ENCODE peak calls at places on chromosome 6, in six cellular contexts. One of them, this sample, is unnamed.

GRCh38 chr6:167058261-167058660 is 59.1 kb downstream of the CEP43 start:
- DNase-seq in HL-60: no peak
- DNase-seq in activated CD8-positive, alpha-beta T cell treated with anti-CD3 and anti-CD28 coated beads for 36 hours: no peak
- DNase-seq in prostate gland: no peak
- DNase-seq in IMR-90: no peak
- DNase-seq in GM12878: no peak
- DNase-seq in this sample: no peak

GRCh38 chr6:69796081-69796626 is 656 bp downstream of the LMBRD1 start:
- DNase-seq in HL-60: no peak
- DNase-seq in activated CD8-positive, alpha-beta T cell treated with anti-CD3 and anti-CD28 coated beads for 36 hours: peak
- DNase-seq in prostate gland: peak
- DNase-seq in IMR-90: peak
- DNase-seq in GM12878: no peak
- DNase-seq in this sample: peak

GRCh38 chr6:150320450-150320849 is 48.4 kb upstream of the IYD start:
- DNase-seq in HL-60: no peak
- DNase-seq in activated CD8-positive, alpha-beta T cell treated with anti-CD3 and anti-CD28 coated beads for 36 hours: no peak
- DNase-seq in prostate gland: peak
- DNase-seq in IMR-90: no peak
- DNase-seq in GM12878: no peak
- DNase-seq in this sample: no peak

GRCh38 chr6:16158943-16159557 is 30.2 kb downstream of the MYLIP start:
- DNase-seq in HL-60: no peak
- DNase-seq in activated CD8-positive, alpha-beta T cell treated with anti-CD3 and anti-CD28 coated beads for 36 hours: no peak
- DNase-seq in prostate gland: no peak
- DNase-seq in IMR-90: no peak
- DNase-seq in GM12878: no peak
- DNase-seq in this sample: no peak

GRCh38 chr6:33427585-33428218 is 7.8 kb downstream of the SYNGAP1 start:
- DNase-seq in HL-60: no peak
- DNase-seq in activated CD8-positive, alpha-beta T cell treated with anti-CD3 and anti-CD28 coated beads for 36 hours: peak
- DNase-seq in prostate gland: peak
- DNase-seq in IMR-90: no peak
- DNase-seq in GM12878: no peak
- DNase-seq in this sample: no peak

GRCh38 chr6:6856538-6857523 is 250.9 kb upstream of the RREB1 start:
- DNase-seq in HL-60: peak
- DNase-seq in activated CD8-positive, alpha-beta T cell treated with anti-CD3 and anti-CD28 coated beads for 36 hours: peak
- DNase-seq in prostate gland: no peak
- DNase-seq in IMR-90: peak
- DNase-seq in GM12878: peak
- DNase-seq in this sample: peak

GRCh38 chr6:145836170-145836569 is 21.6 kb upstream of the FBXO30 start:
- DNase-seq in HL-60: no peak
- DNase-seq in activated CD8-positive, alpha-beta T cell treated with anti-CD3 and anti-CD28 coated beads for 36 hours: no peak
- DNase-seq in prostate gland: no peak
- DNase-seq in IMR-90: peak
- DNase-seq in GM12878: no peak
- DNase-seq in this sample: no peak

GRCh38 chr6:25036461-25036860 is 100.7 kb upstream of the RIPOR2 start:
- DNase-seq in HL-60: no peak
- DNase-seq in activated CD8-positive, alpha-beta T cell treated with anti-CD3 and anti-CD28 coated beads for 36 hours: no peak
- DNase-seq in prostate gland: no peak
- DNase-seq in IMR-90: no peak
- DNase-seq in GM12878: no peak
- DNase-seq in this sample: no peak

GRCh38 chr6:3607171-3607570 is 144.3 kb downstream of the PXDC1 start:
- DNase-seq in HL-60: no peak
- DNase-seq in activated CD8-positive, alpha-beta T cell treated with anti-CD3 and anti-CD28 coated beads for 36 hours: no peak
- DNase-seq in prostate gland: no peak
- DNase-seq in IMR-90: no peak
- DNase-seq in GM12878: no peak
- DNase-seq in this sample: no peak

GRCh38 chr6:40177596-40177995 is 243.3 kb upstream of the MOCS1 start:
- DNase-seq in HL-60: no peak
- DNase-seq in activated CD8-positive, alpha-beta T cell treated with anti-CD3 and anti-CD28 coated beads for 36 hours: no peak
- DNase-seq in prostate gland: no peak
- DNase-seq in IMR-90: no peak
- DNase-seq in GM12878: no peak
- DNase-seq in this sample: no peak

GRCh38 chr6:79466222-79466834 is 70.9 kb downstream of the LCA5 start:
- DNase-seq in HL-60: no peak
- DNase-seq in activated CD8-positive, alpha-beta T cell treated with anti-CD3 and anti-CD28 coated beads for 36 hours: no peak
- DNase-seq in prostate gland: no peak
- DNase-seq in IMR-90: peak
- DNase-seq in GM12878: no peak
- DNase-seq in this sample: no peak

GRCh38 chr6:22821664-22822320 is 252.4 kb downstream of the HDGFL1 start:
- DNase-seq in HL-60: no peak
- DNase-seq in activated CD8-positive, alpha-beta T cell treated with anti-CD3 and anti-CD28 coated beads for 36 hours: no peak
- DNase-seq in prostate gland: no peak
- DNase-seq in IMR-90: peak
- DNase-seq in GM12878: no peak
- DNase-seq in this sample: no peak

GRCh38 chr6:159117031-159117430 is 52.2 kb upstream of the FNDC1 start:
- DNase-seq in HL-60: no peak
- DNase-seq in activated CD8-positive, alpha-beta T cell treated with anti-CD3 and anti-CD28 coated beads for 36 hours: no peak
- DNase-seq in prostate gland: no peak
- DNase-seq in IMR-90: peak
- DNase-seq in GM12878: no peak
- DNase-seq in this sample: no peak

GRCh38 chr6:19269341-19269898 is 567.8 kb upstream of the ID4 start:
- DNase-seq in HL-60: no peak
- DNase-seq in activated CD8-positive, alpha-beta T cell treated with anti-CD3 and anti-CD28 coated beads for 36 hours: no peak
- DNase-seq in prostate gland: no peak
- DNase-seq in IMR-90: no peak
- DNase-seq in GM12878: no peak
- DNase-seq in this sample: no peak

GRCh38 chr6:11065436-11066202 is 21.5 kb upstream of the ELOVL2 start:
- DNase-seq in HL-60: no peak
- DNase-seq in activated CD8-positive, alpha-beta T cell treated with anti-CD3 and anti-CD28 coated beads for 36 hours: no peak
- DNase-seq in prostate gland: no peak
- DNase-seq in IMR-90: no peak
- DNase-seq in GM12878: no peak
- DNase-seq in this sample: no peak

GRCh38 chr6:155755452-155755851 is 299.8 kb upstream of the NOX3 start:
- DNase-seq in HL-60: no peak
- DNase-seq in activated CD8-positive, alpha-beta T cell treated with anti-CD3 and anti-CD28 coated beads for 36 hours: no peak
- DNase-seq in prostate gland: no peak
- DNase-seq in IMR-90: peak
- DNase-seq in GM12878: no peak
- DNase-seq in this sample: no peak

DNA sequence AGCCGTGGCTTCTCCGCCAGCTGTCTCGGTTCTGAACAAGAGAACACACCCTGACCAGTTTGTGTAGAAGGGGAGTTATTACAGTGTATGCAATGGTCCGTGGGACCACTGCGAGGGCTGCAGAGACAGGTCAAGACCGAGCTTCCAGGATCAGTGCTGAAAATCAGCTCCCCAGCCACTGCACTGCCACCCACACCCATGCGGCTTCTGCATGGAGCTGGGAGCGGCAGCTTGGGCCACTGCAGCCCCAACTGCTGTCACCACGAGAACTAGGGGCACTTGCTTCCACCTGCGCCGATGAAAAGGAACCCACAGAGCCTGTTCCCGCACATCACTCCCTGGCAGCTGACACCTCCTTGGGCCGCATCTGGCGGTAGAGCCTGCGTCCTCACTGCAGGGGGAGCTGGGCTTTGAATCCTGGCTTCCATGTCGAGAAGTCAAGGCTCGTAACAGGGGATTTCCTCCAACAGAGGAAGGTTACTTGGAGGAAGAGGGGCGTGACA is 56.2 kb downstream of the TMEM242 start:
- DNase-seq in HL-60: no peak
- DNase-seq in activated CD8-positive, alpha-beta T cell treated with anti-CD3 and anti-CD28 coated beads for 36 hours: no peak
- DNase-seq in prostate gland: no peak
- DNase-seq in IMR-90: no peak
- DNase-seq in GM12878: no peak
- DNase-seq in this sample: peak
- TF ChIP-seq CTCF in HL-60: no peak
- TF ChIP-seq CTCF in activated CD8-positive, alpha-beta T cell treated with anti-CD3 and anti-CD28 coated beads for 36 hours: no peak
- TF ChIP-seq CTCF in prostate gland: no peak
- TF ChIP-seq CTCF in IMR-90: no peak
- TF ChIP-seq CTCF in GM12878: no peak
- TF ChIP-seq CTCF in this sample: no peak

GRCh38 chr6:113486172-113486571 is 371.0 kb upstream of the MARCKS start:
- DNase-seq in HL-60: peak
- DNase-seq in activated CD8-positive, alpha-beta T cell treated with anti-CD3 and anti-CD28 coated beads for 36 hours: no peak
- DNase-seq in prostate gland: no peak
- DNase-seq in IMR-90: no peak
- DNase-seq in GM12878: no peak
- DNase-seq in this sample: no peak

GRCh38 chr6:113489946-113490345 is 367.2 kb upstream of the MARCKS start:
- DNase-seq in HL-60: no peak
- DNase-seq in activated CD8-positive, alpha-beta T cell treated with anti-CD3 and anti-CD28 coated beads for 36 hours: no peak
- DNase-seq in prostate gland: no peak
- DNase-seq in IMR-90: no peak
- DNase-seq in GM12878: no peak
- DNase-seq in this sample: no peak

GRCh38 chr6:113488061-113488460 is 369.1 kb upstream of the MARCKS start:
- DNase-seq in HL-60: no peak
- DNase-seq in activated CD8-positive, alpha-beta T cell treated with anti-CD3 and anti-CD28 coated beads for 36 hours: no peak
- DNase-seq in prostate gland: no peak
- DNase-seq in IMR-90: no peak
- DNase-seq in GM12878: no peak
- DNase-seq in this sample: no peak

GRCh38 chr6:113490356-113490755 is 366.8 kb upstream of the MARCKS start:
- DNase-seq in HL-60: no peak
- DNase-seq in activated CD8-positive, alpha-beta T cell treated with anti-CD3 and anti-CD28 coated beads for 36 hours: no peak
- DNase-seq in prostate gland: peak
- DNase-seq in IMR-90: no peak
- DNase-seq in GM12878: no peak
- DNase-seq in this sample: no peak

DNA sequence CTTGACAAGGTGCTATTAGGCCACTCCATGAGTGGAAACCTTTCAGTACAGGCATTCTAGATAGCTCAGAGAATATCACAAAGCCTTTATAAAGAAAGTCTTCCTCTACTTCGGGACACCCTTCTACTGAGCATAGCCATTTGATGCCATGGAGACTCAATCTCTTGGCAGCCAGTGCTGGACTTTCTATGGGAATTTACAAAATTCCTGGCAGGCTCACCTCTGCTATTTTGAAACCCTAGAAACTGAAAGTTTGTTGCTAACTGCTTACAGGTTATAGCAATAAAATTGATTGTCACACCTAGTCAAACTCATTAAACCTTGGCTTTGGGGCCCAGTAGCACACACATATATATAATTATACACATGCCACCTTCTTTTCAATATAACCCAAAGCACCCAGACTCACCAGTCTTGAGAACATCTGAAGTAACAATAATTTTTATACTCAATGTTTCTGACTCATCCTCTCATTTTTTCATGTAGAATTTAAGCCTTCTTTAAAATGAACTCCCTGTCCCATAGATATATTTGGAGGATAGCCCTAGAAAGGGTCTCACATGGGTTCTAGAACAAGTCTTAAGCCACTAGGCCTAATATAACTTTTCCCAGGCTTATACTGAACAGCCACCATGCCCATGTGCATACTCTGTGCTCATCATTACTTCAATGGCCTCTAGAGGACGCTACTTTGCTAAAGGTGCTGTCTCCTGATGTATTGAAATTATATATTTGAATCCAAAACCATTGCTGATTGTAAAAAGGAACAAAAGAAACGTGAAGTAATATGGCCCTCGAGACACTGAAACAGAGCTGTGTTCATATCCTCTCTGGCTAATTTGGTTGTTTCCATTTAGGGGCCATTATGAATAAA is 368.1 kb upstream of the MARCKS start:
- DNase-seq in HL-60: no peak
- DNase-seq in activated CD8-positive, alpha-beta T cell treated with anti-CD3 and anti-CD28 coated beads for 36 hours: no peak
- DNase-seq in prostate gland: no peak
- DNase-seq in IMR-90: no peak
- DNase-seq in GM12878: no peak
- DNase-seq in this sample: no peak
- TF ChIP-seq CTCF in HL-60: no peak
- TF ChIP-seq CTCF in activated CD8-positive, alpha-beta T cell treated with anti-CD3 and anti-CD28 coated beads for 36 hours: no peak
- TF ChIP-seq CTCF in prostate gland: no peak
- TF ChIP-seq CTCF in IMR-90: peak
- TF ChIP-seq CTCF in GM12878: peak
- TF ChIP-seq CTCF in this sample: no peak

GRCh38 chr6:112296694-112297093 is 42.3 kb upstream of the LAMA4 start:
- DNase-seq in HL-60: no peak
- DNase-seq in activated CD8-positive, alpha-beta T cell treated with anti-CD3 and anti-CD28 coated beads for 36 hours: no peak
- DNase-seq in prostate gland: no peak
- DNase-seq in IMR-90: peak
- DNase-seq in GM12878: no peak
- DNase-seq in this sample: no peak

GRCh38 chr6:112298816-112299281 is 44.5 kb upstream of the LAMA4 start:
- DNase-seq in HL-60: no peak
- DNase-seq in activated CD8-positive, alpha-beta T cell treated with anti-CD3 and anti-CD28 coated beads for 36 hours: no peak
- DNase-seq in prostate gland: no peak
- DNase-seq in IMR-90: peak
- DNase-seq in GM12878: no peak
- DNase-seq in this sample: no peak

GRCh38 chr6:112298021-112298745 is 43.8 kb upstream of the LAMA4 start:
- DNase-seq in HL-60: no peak
- DNase-seq in activated CD8-positive, alpha-beta T cell treated with anti-CD3 and anti-CD28 coated beads for 36 hours: no peak
- DNase-seq in prostate gland: no peak
- DNase-seq in IMR-90: peak
- DNase-seq in GM12878: no peak
- DNase-seq in this sample: no peak

GRCh38 chr6:112300888-112301287 is 46.2 kb upstream of the RFPL4B start:
- DNase-seq in HL-60: no peak
- DNase-seq in activated CD8-positive, alpha-beta T cell treated with anti-CD3 and anti-CD28 coated beads for 36 hours: no peak
- DNase-seq in prostate gland: no peak
- DNase-seq in IMR-90: no peak
- DNase-seq in GM12878: no peak
- DNase-seq in this sample: no peak

DNA sequence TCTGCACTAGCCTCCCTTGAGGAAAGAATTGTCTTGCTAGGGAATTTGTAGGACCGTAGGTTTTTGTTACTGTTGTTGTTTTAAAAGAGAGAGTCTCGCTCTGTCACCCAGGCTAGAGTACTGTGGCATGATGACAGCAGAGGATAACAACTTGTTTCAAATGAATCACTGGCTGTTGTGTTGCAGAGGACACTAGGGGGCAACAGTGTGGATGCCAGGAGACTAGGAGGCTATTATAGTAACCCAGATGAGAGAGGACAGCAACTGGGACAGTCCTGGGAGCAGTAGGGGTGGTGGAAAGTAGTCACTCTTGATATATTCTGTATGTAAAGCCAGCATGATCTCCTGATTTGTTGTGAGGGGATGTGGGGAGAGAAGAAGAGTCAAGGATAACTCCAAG is 41.8 kb upstream of the LAMA4 start:
- DNase-seq in HL-60: no peak
- DNase-seq in activated CD8-positive, alpha-beta T cell treated with anti-CD3 and anti-CD28 coated beads for 36 hours: peak
- DNase-seq in prostate gland: no peak
- DNase-seq in IMR-90: peak
- DNase-seq in GM12878: no peak
- DNase-seq in this sample: no peak
- TF ChIP-seq CTCF in HL-60: no peak
- TF ChIP-seq CTCF in activated CD8-positive, alpha-beta T cell treated with anti-CD3 and anti-CD28 coated beads for 36 hours: no peak
- TF ChIP-seq CTCF in prostate gland: no peak
- TF ChIP-seq CTCF in IMR-90: peak
- TF ChIP-seq CTCF in GM12878: peak
- TF ChIP-seq CTCF in this sample: no peak

DNA sequence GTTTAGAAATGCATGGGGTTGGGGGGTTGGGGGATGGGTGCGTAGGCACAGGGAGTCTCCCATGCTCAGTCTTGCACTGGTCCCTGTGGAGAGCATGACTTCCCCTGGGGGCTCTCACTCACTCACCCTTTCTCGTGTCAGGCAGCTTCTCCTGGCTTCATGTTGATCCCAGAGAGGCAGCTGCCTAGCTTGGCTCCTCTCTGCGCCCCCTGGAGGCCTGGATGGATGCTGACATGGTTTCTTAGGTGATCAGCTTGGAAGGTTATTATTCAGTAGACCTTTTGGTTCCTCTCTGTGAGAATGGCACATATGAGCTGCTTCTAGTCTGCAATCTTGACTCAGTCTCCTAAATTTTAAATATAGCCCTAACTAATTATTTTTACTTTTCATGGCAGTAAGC is 109.3 kb upstream of the FAM83B start:
- DNase-seq in HL-60: no peak
- DNase-seq in activated CD8-positive, alpha-beta T cell treated with anti-CD3 and anti-CD28 coated beads for 36 hours: peak
- DNase-seq in prostate gland: no peak
- DNase-seq in IMR-90: no peak
- DNase-seq in GM12878: no peak
- DNase-seq in this sample: no peak
- TF ChIP-seq CTCF in HL-60: peak
- TF ChIP-seq CTCF in activated CD8-positive, alpha-beta T cell treated with anti-CD3 and anti-CD28 coated beads for 36 hours: peak
- TF ChIP-seq CTCF in prostate gland: no peak
- TF ChIP-seq CTCF in IMR-90: peak
- TF ChIP-seq CTCF in GM12878: peak
- TF ChIP-seq CTCF in this sample: no peak